ENCODE peak calls at places on chromosomes 4 and X, in nine cellular contexts. One of them, this sample, is unnamed.

GRCh38 chr4:65668201-65669007 is 1.9 kb downstream of the EPHA5 start:
- DNase-seq in RKO: no peak
- DNase-seq in T-helper 9 cell: no peak
- DNase-seq in stimulated activated CD4-positive, alpha-beta T cell treated with anti-CD3 and anti-CD28 coated beads, TNF-alpha, amount 100 ng/mL, for 48 hours: no peak
- DNase-seq in HFF-Myc: no peak
- DNase-seq in T-helper 1 cell: no peak
- DNase-seq in cardiac fibroblast: peak; percentile 32
- DNase-seq in A172: no peak
- DNase-seq in aorta: peak; percentile 68
- DNase-seq in this sample: no peak

GRCh38 chr4:148778980-148779675 is 336.9 kb upstream of the NR3C2 start:
- DNase-seq in HFF-Myc: no peak
- DNase-seq in T-helper 9 cell: no peak
- DNase-seq in RKO: no peak
- DNase-seq in A172: peak; percentile 45
- DNase-seq in stimulated activated CD4-positive, alpha-beta T cell treated with anti-CD3 and anti-CD28 coated beads, TNF-alpha, amount 100 ng/mL, for 48 hours: no peak
- DNase-seq in aorta: no peak
- DNase-seq in T-helper 1 cell: no peak
- DNase-seq in cardiac fibroblast: peak; percentile 37
- DNase-seq in this sample: no peak

GRCh38 chrX:71191253-71191652 is 31.8 kb upstream of the GJB1 start:
- DNase-seq in HFF-Myc: no peak
- DNase-seq in RKO: no peak
- DNase-seq in stimulated activated CD4-positive, alpha-beta T cell treated with anti-CD3 and anti-CD28 coated beads, TNF-alpha, amount 100 ng/mL, for 48 hours: no peak
- DNase-seq in aorta: no peak
- DNase-seq in T-helper 1 cell: no peak
- DNase-seq in A172: no peak
- DNase-seq in T-helper 9 cell: no peak
- DNase-seq in cardiac fibroblast: no peak
- DNase-seq in this sample: no peak

GRCh38 chrX:20523626-20524312 is 257.1 kb upstream of the RPS6KA3 start:
- DNase-seq in stimulated activated CD4-positive, alpha-beta T cell treated with anti-CD3 and anti-CD28 coated beads, TNF-alpha, amount 100 ng/mL, for 48 hours: no peak
- DNase-seq in T-helper 1 cell: no peak
- DNase-seq in T-helper 9 cell: no peak
- DNase-seq in HFF-Myc: no peak
- DNase-seq in A172: no peak
- DNase-seq in aorta: no peak
- DNase-seq in RKO: no peak
- DNase-seq in cardiac fibroblast: no peak
- DNase-seq in this sample: no peak

GRCh38 chrX:74231625-74232024 is 72.4 kb upstream of the ZCCHC13 start:
- DNase-seq in HFF-Myc: no peak
- DNase-seq in stimulated activated CD4-positive, alpha-beta T cell treated with anti-CD3 and anti-CD28 coated beads, TNF-alpha, amount 100 ng/mL, for 48 hours: no peak
- DNase-seq in RKO: no peak
- DNase-seq in A172: no peak
- DNase-seq in T-helper 1 cell: no peak
- DNase-seq in aorta: no peak
- DNase-seq in T-helper 9 cell: no peak
- DNase-seq in cardiac fibroblast: no peak
- DNase-seq in this sample: no peak

GRCh38 chr4:126264839-126265238 is 950.1 kb downstream of the FAT4 start:
- DNase-seq in T-helper 1 cell: no peak
- DNase-seq in A172: peak; percentile 31
- DNase-seq in RKO: peak; percentile 61
- DNase-seq in cardiac fibroblast: peak; percentile 59
- DNase-seq in T-helper 9 cell: no peak
- DNase-seq in aorta: no peak
- DNase-seq in HFF-Myc: no peak
- DNase-seq in stimulated activated CD4-positive, alpha-beta T cell treated with anti-CD3 and anti-CD28 coated beads, TNF-alpha, amount 100 ng/mL, for 48 hours: no peak
- DNase-seq in this sample: no peak

GRCh38 chrX:150226223-150226965 is 136.7 kb upstream of the MAMLD1 start:
- DNase-seq in T-helper 1 cell: no peak
- DNase-seq in aorta: no peak
- DNase-seq in stimulated activated CD4-positive, alpha-beta T cell treated with anti-CD3 and anti-CD28 coated beads, TNF-alpha, amount 100 ng/mL, for 48 hours: no peak
- DNase-seq in T-helper 9 cell: no peak
- DNase-seq in A172: no peak
- DNase-seq in cardiac fibroblast: no peak
- DNase-seq in HFF-Myc: no peak
- DNase-seq in RKO: no peak
- DNase-seq in this sample: no peak

GRCh38 chrX:134460861-134461218 is 875 bp downstream of the HPRT1 start:
- DNase-seq in RKO: peak; percentile 35
- DNase-seq in stimulated activated CD4-positive, alpha-beta T cell treated with anti-CD3 and anti-CD28 coated beads, TNF-alpha, amount 100 ng/mL, for 48 hours: no peak
- DNase-seq in T-helper 1 cell: no peak
- DNase-seq in cardiac fibroblast: peak; percentile 13
- DNase-seq in HFF-Myc: no peak
- DNase-seq in T-helper 9 cell: no peak
- DNase-seq in A172: no peak
- DNase-seq in aorta: no peak
- DNase-seq in this sample: no peak

GRCh38 chr4:2101346-2102044 is 42.4 kb downstream of the NAT8L start:
- DNase-seq in stimulated activated CD4-positive, alpha-beta T cell treated with anti-CD3 and anti-CD28 coated beads, TNF-alpha, amount 100 ng/mL, for 48 hours: no peak
- DNase-seq in aorta: no peak
- DNase-seq in A172: no peak
- DNase-seq in cardiac fibroblast: peak; percentile 16
- DNase-seq in HFF-Myc: no peak
- DNase-seq in T-helper 1 cell: no peak
- DNase-seq in RKO: no peak
- DNase-seq in T-helper 9 cell: no peak
- DNase-seq in this sample: no peak

GRCh38 chrX:30892591-30892990 is 3.5 kb upstream of the TAB3 start:
- DNase-seq in T-helper 1 cell: no peak
- DNase-seq in stimulated activated CD4-positive, alpha-beta T cell treated with anti-CD3 and anti-CD28 coated beads, TNF-alpha, amount 100 ng/mL, for 48 hours: no peak
- DNase-seq in T-helper 9 cell: no peak
- DNase-seq in cardiac fibroblast: no peak
- DNase-seq in HFF-Myc: no peak
- DNase-seq in RKO: no peak
- DNase-seq in A172: no peak
- DNase-seq in aorta: no peak
- DNase-seq in this sample: no peak

GRCh38 chrX:48683411-48683982 is at the start of gene WAS:
- DNase-seq in aorta: no peak
- DNase-seq in stimulated activated CD4-positive, alpha-beta T cell treated with anti-CD3 and anti-CD28 coated beads, TNF-alpha, amount 100 ng/mL, for 48 hours: peak; percentile 36
- DNase-seq in T-helper 9 cell: peak; percentile 7
- DNase-seq in HFF-Myc: no peak
- DNase-seq in RKO: no peak
- DNase-seq in cardiac fibroblast: no peak
- DNase-seq in A172: no peak
- DNase-seq in T-helper 1 cell: peak; percentile 10
- DNase-seq in this sample: peak; percentile 59

GRCh38 chr4:55016131-55016530 is 109.3 kb downstream of the KDR start:
- DNase-seq in cardiac fibroblast: no peak
- DNase-seq in aorta: no peak
- DNase-seq in stimulated activated CD4-positive, alpha-beta T cell treated with anti-CD3 and anti-CD28 coated beads, TNF-alpha, amount 100 ng/mL, for 48 hours: no peak
- DNase-seq in T-helper 1 cell: no peak
- DNase-seq in HFF-Myc: no peak
- DNase-seq in RKO: no peak
- DNase-seq in A172: no peak
- DNase-seq in T-helper 9 cell: no peak
- DNase-seq in this sample: no peak

GRCh38 chr4:114654607-114655006 is 56.0 kb downstream of the UGT8 start:
- DNase-seq in HFF-Myc: no peak
- DNase-seq in A172: no peak
- DNase-seq in RKO: no peak
- DNase-seq in stimulated activated CD4-positive, alpha-beta T cell treated with anti-CD3 and anti-CD28 coated beads, TNF-alpha, amount 100 ng/mL, for 48 hours: no peak
- DNase-seq in T-helper 1 cell: no peak
- DNase-seq in cardiac fibroblast: no peak
- DNase-seq in aorta: no peak
- DNase-seq in T-helper 9 cell: no peak
- DNase-seq in this sample: no peak

GRCh38 chr4:71074452-71075299 is 81.2 kb downstream of the DCK start:
- DNase-seq in stimulated activated CD4-positive, alpha-beta T cell treated with anti-CD3 and anti-CD28 coated beads, TNF-alpha, amount 100 ng/mL, for 48 hours: no peak
- DNase-seq in cardiac fibroblast: peak; percentile 5
- DNase-seq in RKO: no peak
- DNase-seq in T-helper 9 cell: no peak
- DNase-seq in aorta: no peak
- DNase-seq in T-helper 1 cell: no peak
- DNase-seq in A172: no peak
- DNase-seq in HFF-Myc: no peak
- DNase-seq in this sample: no peak

GRCh38 chr4:185774076-185774731 is 37.8 kb downstream of the SORBS2 start:
- DNase-seq in stimulated activated CD4-positive, alpha-beta T cell treated with anti-CD3 and anti-CD28 coated beads, TNF-alpha, amount 100 ng/mL, for 48 hours: no peak
- DNase-seq in RKO: no peak
- DNase-seq in aorta: no peak
- DNase-seq in T-helper 9 cell: no peak
- DNase-seq in T-helper 1 cell: no peak
- DNase-seq in cardiac fibroblast: peak; percentile 46
- DNase-seq in A172: no peak
- DNase-seq in HFF-Myc: no peak
- DNase-seq in this sample: no peak

GRCh38 chrX:85052636-85053343 is 49.1 kb downstream of the APOOL start:
- DNase-seq in aorta: no peak
- DNase-seq in T-helper 1 cell: no peak
- DNase-seq in stimulated activated CD4-positive, alpha-beta T cell treated with anti-CD3 and anti-CD28 coated beads, TNF-alpha, amount 100 ng/mL, for 48 hours: no peak
- DNase-seq in RKO: peak; percentile 81
- DNase-seq in HFF-Myc: peak; percentile 6
- DNase-seq in A172: peak; percentile 29
- DNase-seq in cardiac fibroblast: peak; percentile 90
- DNase-seq in T-helper 9 cell: no peak
- DNase-seq in this sample: no peak

GRCh38 chr4:6221851-6222760 is 21.8 kb upstream of the JAKMIP1 start:
- DNase-seq in HFF-Myc: no peak
- DNase-seq in RKO: no peak
- DNase-seq in A172: no peak
- DNase-seq in cardiac fibroblast: peak; percentile 11
- DNase-seq in stimulated activated CD4-positive, alpha-beta T cell treated with anti-CD3 and anti-CD28 coated beads, TNF-alpha, amount 100 ng/mL, for 48 hours: no peak
- DNase-seq in T-helper 9 cell: no peak
- DNase-seq in T-helper 1 cell: no peak
- DNase-seq in aorta: peak; percentile 70
- DNase-seq in this sample: no peak

GRCh38 chr4:27087306-27088045 is 226.8 kb downstream of the STIM2 start:
- DNase-seq in T-helper 1 cell: no peak
- DNase-seq in aorta: no peak
- DNase-seq in A172: no peak
- DNase-seq in T-helper 9 cell: no peak
- DNase-seq in cardiac fibroblast: no peak
- DNase-seq in stimulated activated CD4-positive, alpha-beta T cell treated with anti-CD3 and anti-CD28 coated beads, TNF-alpha, amount 100 ng/mL, for 48 hours: no peak
- DNase-seq in RKO: no peak
- DNase-seq in HFF-Myc: no peak
- DNase-seq in this sample: no peak

GRCh38 chrX:138890491-138890890 is 179.0 kb upstream of the FGF13 start:
- DNase-seq in cardiac fibroblast: no peak
- DNase-seq in stimulated activated CD4-positive, alpha-beta T cell treated with anti-CD3 and anti-CD28 coated beads, TNF-alpha, amount 100 ng/mL, for 48 hours: no peak
- DNase-seq in T-helper 1 cell: no peak
- DNase-seq in T-helper 9 cell: no peak
- DNase-seq in HFF-Myc: no peak
- DNase-seq in A172: no peak
- DNase-seq in RKO: no peak
- DNase-seq in aorta: no peak
- DNase-seq in this sample: no peak

GRCh38 chr4:128379860-128380259 is 92.2 kb upstream of the PGRMC2 start:
- DNase-seq in cardiac fibroblast: peak; percentile 55
- DNase-seq in HFF-Myc: no peak
- DNase-seq in stimulated activated CD4-positive, alpha-beta T cell treated with anti-CD3 and anti-CD28 coated beads, TNF-alpha, amount 100 ng/mL, for 48 hours: no peak
- DNase-seq in RKO: peak; percentile 25
- DNase-seq in T-helper 9 cell: no peak
- DNase-seq in A172: peak; percentile 55
- DNase-seq in T-helper 1 cell: no peak
- DNase-seq in aorta: no peak
- DNase-seq in this sample: no peak

GRCh38 chr4:95465010-95465409 is 83.8 kb downstream of the UNC5C start:
- DNase-seq in HFF-Myc: no peak
- DNase-seq in cardiac fibroblast: peak; percentile 57
- DNase-seq in RKO: no peak
- DNase-seq in T-helper 9 cell: no peak
- DNase-seq in aorta: no peak
- DNase-seq in A172: peak; percentile 60
- DNase-seq in stimulated activated CD4-positive, alpha-beta T cell treated with anti-CD3 and anti-CD28 coated beads, TNF-alpha, amount 100 ng/mL, for 48 hours: no peak
- DNase-seq in T-helper 1 cell: no peak
- DNase-seq in this sample: no peak

This sample was measured in GM12864.